ENCODE peak calls at places on chromosomes 5 and 9, in eight cellular contexts. C is activated effector memory CD4-positive, alpha-beta T cell treated with anti-CD3 and anti-CD28 coated beads, Interleukin-2, amount 50 U/mL, for 16 hours; R is NCI-H345; Y is sciatic nerve; V is psoas muscle; Z is germinal center; A is NCI-H446 treated with DMSO at 0.1 percent for 48 hours; T is GM23248. X is an unnamed sample.

GRCh38 chr9:120477534-120478001 is 102.4 kb downstream of the CDK5RAP2 start:
- DNase-seq in C (no peak), R (peak), Y (peak), V (peak), Z (peak), A (peak), T (peak), X (peak)

GRCh38 chr9:127360829-127361228 is 36.1 kb upstream of the SLC2A8 start:
- DNase-seq in C (no peak), R (no peak), Y (no peak), V (no peak), Z (no peak), A (no peak), T (peak), X (no peak)

GRCh38 chr9:130480673-130481072 is 35.9 kb downstream of the ASS1 start:
- DNase-seq in C (no peak), R (no peak), Y (no peak), V (no peak), Z (no peak), A (no peak), T (no peak), X (no peak)

GRCh38 chr5:36928947-36929346 is 52.4 kb downstream of the NIPBL start:
- DNase-seq in C (no peak), R (no peak), Y (no peak), V (no peak), Z (no peak), A (peak), T (peak), X (no peak)

GRCh38 chr9:132733133-132733815 is 63.0 kb downstream of the GTF3C4 start:
- DNase-seq in C (no peak), R (no peak), Y (no peak), V (no peak), Z (no peak), A (no peak), T (peak), X (no peak)

GRCh38 chr9:122209451-122209850 is 19.3 kb downstream of the LHX6 start:
- DNase-seq in C (peak), R (no peak), Y (no peak), V (no peak), Z (no peak), A (no peak), T (no peak), X (no peak)

GRCh38 chr5:72400950-72401349 is 80.8 kb downstream of the PTCD2 start:
- DNase-seq in C (no peak), R (no peak), Y (no peak), V (no peak), Z (no peak), A (no peak), T (no peak), X (no peak)

GRCh38 chr9:93955356-93956182 is 414 bp upstream of the BARX1 start:
- DNase-seq in C (no peak), R (peak), Y (no peak), V (no peak), Z (no peak), A (no peak), T (peak), X (peak)

GRCh38 chr9:95078516-95078915 is 239.0 kb downstream of the FANCC start:
- DNase-seq in C (no peak), R (no peak), Y (peak), V (no peak), Z (no peak), A (no peak), T (no peak), X (no peak)

GRCh38 chr5:123429221-123429954 is 6.2 kb upstream of the CEP120 start:
- DNase-seq in C (no peak), R (no peak), Y (no peak), V (no peak), Z (no peak), A (no peak), T (peak), X (no peak)

GRCh38 chr5:1127991-1128785 is 16.3 kb upstream of the SLC12A7 start:
- DNase-seq in C (no peak), R (peak), Y (no peak), V (no peak), Z (no peak), A (no peak), T (peak), X (no peak)

GRCh38 chr9:35548571-35548970 is 56.5 kb upstream of the TESK1 start:
- DNase-seq in C (no peak), R (no peak), Y (no peak), V (no peak), Z (no peak), A (no peak), T (peak), X (no peak)

GRCh38 chr5:167851416-167851815 is 440.0 kb upstream of the WWC1 start:
- DNase-seq in C (no peak), R (no peak), Y (no peak), V (no peak), Z (no peak), A (no peak), T (peak), X (no peak)

GRCh38 chr5:72499730-72500129 is 7.5 kb downstream of the ZNF366 start:
- DNase-seq in C (no peak), R (no peak), Y (no peak), V (peak), Z (no peak), A (no peak), T (no peak), X (no peak)

GRCh38 chr5:537098-537497 is 12.8 kb upstream of the SLC9A3 start:
- DNase-seq in C (no peak), R (no peak), Y (peak), V (peak), Z (no peak), A (no peak), T (no peak), X (no peak)

GRCh38 chr5:177546262-177546741 is 8.1 kb downstream of the FAM193B start:
- DNase-seq in C (no peak), R (no peak), Y (no peak), V (peak), Z (no peak), A (peak), T (peak), X (peak)

GRCh38 chr5:132369471-132370240 is at the start of gene SLC22A5:
- DNase-seq in C (peak), R (peak), Y (peak), V (peak), Z (peak), A (no peak), T (peak), X (peak)

GRCh38 chr5:10601246-10602030 is 37.6 kb downstream of the ANKRD33B start:
- DNase-seq in C (peak), R (peak), Y (peak), V (peak), Z (no peak), A (peak), T (peak), X (peak)

GRCh38 chr5:66230551-66230950 is 86.5 kb downstream of the SREK1 start:
- DNase-seq in C (no peak), R (no peak), Y (no peak), V (no peak), Z (no peak), A (no peak), T (no peak), X (no peak)

GRCh38 chr9:129250786-129251185 is 72.7 kb upstream of the IER5L start:
- DNase-seq in C (no peak), R (no peak), Y (no peak), V (no peak), Z (no peak), A (no peak), T (peak), X (no peak)

GRCh38 chr5:56326116-56326515 is 93.0 kb upstream of the ANKRD55 start:
- DNase-seq in C (no peak), R (no peak), Y (no peak), V (no peak), Z (no peak), A (no peak), T (no peak), X (no peak)

GRCh38 chr9:134540441-134541372 is 100.9 kb upstream of the COL5A1 start:
- DNase-seq in C (no peak), R (no peak), Y (no peak), V (no peak), Z (no peak), A (no peak), T (no peak), X (no peak)

GRCh38 chr9:77714077-77714549 is 66.0 kb upstream of the GNA14 start:
- DNase-seq in C (no peak), R (no peak), Y (no peak), V (no peak), Z (no peak), A (no peak), T (peak), X (no peak)

GRCh38 chr9:27118916-27119315 is 9.9 kb downstream of the TEK start:
- DNase-seq in C (no peak), R (no peak), Y (no peak), V (no peak), Z (no peak), A (no peak), T (peak), X (no peak)

GRCh38 chr9:72292874-72293607 is 72.0 kb downstream of the ZFAND5 start:
- DNase-seq in C (no peak), R (no peak), Y (no peak), V (no peak), Z (no peak), A (no peak), T (peak), X (no peak)

GRCh38 chr9:113621309-113621791 is 157.8 kb downstream of the RGS3 start:
- DNase-seq in C (peak), R (no peak), Y (peak), V (peak), Z (no peak), A (no peak), T (peak), X (no peak)

GRCh38 chr9:13804532-13804931 is 509.4 kb downstream of the NFIB start:
- DNase-seq in C (no peak), R (no peak), Y (no peak), V (no peak), Z (no peak), A (no peak), T (no peak), X (no peak)

X was measured in NCI-H1694 treated with DMSO at 0.1 percent for 48 hours.